ENCODE peak calls at places on chromosomes 11 and 22, in ten cellular contexts. A is HFF-Myc, H is ovary, Z is neural crest cell, G is MCF 10A, B is SK-N-SH, F is Calu3, N is progenitor cell of endocrine pancreas, D is WERI-Rb-1, E is ascending aorta. M is an unnamed sample.
A peak's percentile ranks its signal among the peaks of the same experiment; 100 is the strongest.

GRCh38 chr11:25981998-25982397 is 349.9 kb upstream of the ANO3 start:
- DNase-seq in A (peak; percentile 53), H (no peak), Z (peak; percentile 32), G (peak; percentile 51), B (peak; percentile 30), F (peak; percentile 43), N (no peak), D (no peak), E (no peak), M (peak; percentile 10)

GRCh38 chr11:12692238-12693074 is 18.2 kb downstream of the TEAD1 start:
- DNase-seq in A (peak; percentile 89), H (peak; percentile 97), Z (peak; percentile 55), G (peak; percentile 94), B (peak; percentile 74), F (peak; percentile 72), N (no peak), D (peak; percentile 73), E (peak; percentile 92), M (no peak)

GRCh38 chr11:96237759-96238158 is 105.2 kb downstream of the MAML2 start:
- DNase-seq in A (no peak), H (no peak), Z (no peak), G (no peak), B (no peak), F (no peak), N (no peak), D (no peak), E (no peak), M (no peak)

GRCh38 chr22:41382610-41383009 is 868 bp downstream of the TEF start:
- DNase-seq in A (no peak), H (peak; percentile 58), Z (no peak), G (no peak), B (no peak), F (no peak), N (no peak), D (no peak), E (peak; percentile 68), M (no peak)

GRCh38 chr11:418343-419247 is 3.8 kb upstream of the SIGIRR start:
- DNase-seq in A (no peak), H (no peak), Z (no peak), G (no peak), B (no peak), F (no peak), N (no peak), D (no peak), E (no peak), M (no peak)

GRCh38 chr11:76672431-76673163 is 2.0 kb upstream of the LRRC32 start:
- DNase-seq in A (no peak), H (no peak), Z (no peak), G (no peak), B (no peak), F (no peak), N (no peak), D (no peak), E (no peak), M (peak; percentile 77)

GRCh38 chr11:29452131-29452530 is 564.7 kb downstream of the KCNA4 start:
- DNase-seq in A (no peak), H (no peak), Z (no peak), G (peak; percentile 16), B (no peak), F (no peak), N (no peak), D (no peak), E (no peak), M (no peak)

GRCh38 chr22:49155809-49156580 is 671.7 kb downstream of the BRD1 start:
- DNase-seq in A (no peak), H (no peak), Z (no peak), G (no peak), B (peak; percentile 54), F (no peak), N (no peak), D (no peak), E (no peak), M (no peak)

GRCh38 chr11:102683277-102683676 is 22.3 kb downstream of the MMP27 start:
- DNase-seq in A (no peak), H (no peak), Z (no peak), G (peak; percentile 16), B (no peak), F (no peak), N (no peak), D (no peak), E (no peak), M (no peak)
- TF ChIP-seq CTCF in A (peak; percentile 8), H (no peak), Z (no peak), G (no peak), B (peak; percentile 25), F (no peak), N (no peak), D (peak; percentile 32), E (no peak), M (peak; percentile 6)

DNA sequence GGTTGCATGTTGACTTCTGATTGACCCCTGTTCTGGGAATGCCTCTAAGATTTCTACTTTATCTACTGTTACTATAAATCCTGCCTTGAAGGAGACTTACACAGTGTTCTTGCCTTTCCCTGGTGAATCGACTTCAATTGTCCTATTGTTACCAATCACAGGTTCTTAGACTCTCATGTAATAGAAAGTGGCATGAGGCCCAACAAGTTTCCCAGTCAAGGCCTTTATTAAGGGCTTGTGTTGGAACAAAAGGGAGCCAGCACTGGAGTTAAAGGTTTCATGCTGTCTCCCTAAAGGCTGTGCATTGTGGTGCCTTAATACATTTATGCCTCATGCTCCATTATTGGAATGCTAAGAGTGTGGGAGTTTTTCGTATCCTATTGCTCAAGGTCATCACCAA is 23.3 kb downstream of the MS4A2 start:
- DNase-seq in A (no peak), H (no peak), Z (no peak), G (no peak), B (no peak), F (no peak), N (no peak), D (no peak), E (no peak), M (no peak)
- TF ChIP-seq CTCF in A (no peak), H (no peak), Z (no peak), G (no peak), B (no peak), F (no peak), N (no peak), D (no peak), E (no peak), M (no peak)

DNA sequence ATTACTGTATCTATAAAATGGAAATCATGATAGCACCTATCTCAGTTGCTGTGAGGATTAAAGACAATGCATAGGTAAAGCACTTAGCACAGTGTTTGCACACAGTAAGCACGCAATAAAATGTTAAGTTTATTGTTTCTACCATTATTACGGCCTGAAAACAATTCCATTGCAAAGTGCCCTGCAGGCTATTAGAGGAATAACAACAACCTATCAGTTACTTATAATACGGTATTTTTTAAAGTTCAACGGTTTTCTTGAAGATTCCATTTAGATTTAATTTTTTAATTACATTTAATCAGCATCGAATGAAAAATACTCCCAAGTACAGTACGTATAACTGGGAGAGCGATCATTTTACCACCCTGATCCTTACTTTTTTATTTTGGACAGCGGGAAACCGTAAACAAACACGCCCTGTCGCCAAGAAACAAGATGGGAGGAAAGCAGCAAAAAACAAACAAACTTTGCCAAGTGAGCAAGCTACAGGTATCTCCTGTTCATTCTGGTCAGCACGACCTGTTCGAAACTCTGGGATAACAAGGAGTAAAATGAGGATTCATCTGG is 892 bp downstream of the SLC36A4 start:
- DNase-seq in A (peak; percentile 2), H (no peak), Z (no peak), G (no peak), B (peak; percentile 7), F (no peak), N (no peak), D (no peak), E (no peak), M (no peak)
- TF ChIP-seq CTCF in A (peak; percentile 32), H (no peak), Z (peak; percentile 66), G (peak; percentile 46), B (peak; percentile 65), F (no peak), N (peak; percentile 58), D (no peak), E (peak; percentile 15), M (peak; percentile 15)

GRCh38 chr11:131025020-131025419 is 108.7 kb upstream of the SNX19 start:
- DNase-seq in A (peak; percentile 42), H (no peak), Z (no peak), G (peak; percentile 65), B (peak; percentile 24), F (no peak), N (no peak), D (peak; percentile 22), E (no peak), M (peak; percentile 14)
- TF ChIP-seq CTCF in A (peak; percentile 67), H (no peak), Z (peak; percentile 70), G (peak; percentile 41), B (peak; percentile 27), F (no peak), N (peak; percentile 59), D (peak; percentile 82), E (no peak), M (peak; percentile 60)

DNA sequence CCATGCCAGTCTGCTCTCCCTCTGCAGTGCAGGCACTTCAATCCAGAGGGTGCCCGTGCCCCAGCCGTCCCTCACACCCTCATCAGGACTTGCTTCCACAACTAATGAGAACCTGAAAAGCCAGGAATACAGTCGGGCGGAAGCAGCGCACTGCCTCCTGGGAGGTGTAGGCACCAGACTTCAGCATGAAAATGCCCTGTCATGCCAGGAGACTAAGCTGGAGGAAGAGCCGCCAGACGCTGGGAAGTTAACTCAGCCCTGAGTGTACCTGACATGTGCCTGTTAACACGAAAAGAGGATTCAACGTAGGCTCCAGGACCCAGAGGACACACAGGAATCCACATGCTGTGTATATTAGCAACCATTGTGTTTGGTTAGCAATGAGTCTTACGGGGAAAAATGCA is 40.0 kb upstream of the FLI1 start:
- DNase-seq in A (no peak), H (no peak), Z (no peak), G (peak; percentile 27), B (no peak), F (peak; percentile 25), N (no peak), D (no peak), E (peak; percentile 77), M (no peak)
- TF ChIP-seq CTCF in A (no peak), H (no peak), Z (no peak), G (no peak), B (no peak), F (no peak), N (no peak), D (no peak), E (no peak), M (no peak)

GRCh38 chr22:42396621-42397331 is 35.4 kb downstream of the NFAM1 start:
- DNase-seq in A (no peak), H (no peak), Z (no peak), G (no peak), B (no peak), F (no peak), N (no peak), D (no peak), E (no peak), M (peak; percentile 55)
- TF ChIP-seq CTCF in A (no peak), H (no peak), Z (no peak), G (no peak), B (no peak), F (no peak), N (no peak), D (no peak), E (no peak), M (peak; percentile 29)

DNA sequence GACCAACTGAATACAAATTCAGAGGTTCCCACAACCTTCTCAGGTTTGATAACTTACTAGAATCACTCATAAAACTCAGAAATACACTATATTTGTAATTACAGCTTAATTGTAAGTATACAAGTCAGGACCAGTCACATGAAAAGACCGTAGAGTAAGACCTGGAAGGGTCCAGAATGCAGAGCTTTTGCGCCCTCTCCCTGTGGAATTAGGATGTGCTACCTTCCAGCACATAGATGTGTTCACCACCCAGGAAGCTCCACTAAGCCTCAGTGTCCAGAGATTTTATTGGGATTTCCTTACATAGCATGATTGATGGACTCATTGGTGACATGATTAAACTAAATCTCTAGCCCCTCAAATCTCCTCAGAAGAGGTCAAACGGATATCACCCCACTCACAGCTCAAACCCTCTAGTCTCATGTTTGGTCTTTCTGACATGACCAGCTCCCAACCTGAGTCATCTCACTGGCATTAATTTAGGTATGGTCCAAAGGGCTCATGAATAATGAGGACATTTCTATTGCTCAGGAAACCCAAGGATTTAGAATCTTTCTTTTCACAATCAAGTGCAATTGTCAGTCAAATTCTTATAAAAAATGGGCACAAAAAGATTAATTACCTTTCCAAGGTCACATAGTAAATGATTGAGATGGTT is 77.2 kb upstream of the UBASH3B start:
- DNase-seq in A (no peak), H (no peak), Z (no peak), G (peak; percentile 11), B (no peak), F (no peak), N (no peak), D (peak; percentile 13), E (no peak), M (no peak)
- TF ChIP-seq CTCF in A (peak; percentile 23), H (no peak), Z (no peak), G (no peak), B (peak; percentile 36), F (no peak), N (no peak), D (peak; percentile 31), E (no peak), M (peak; percentile 21)

M was measured in GM13977.